ENCODE peak calls at places on chromosomes 2 and 18, in seven cellular contexts. One of them, this sample, is unnamed.

GRCh38 chr18:22838639-22839487 is 94.3 kb upstream of the RBBP8 start:
- DNase-seq in K562: no peak
- DNase-seq in fibroblast of lung: no peak
- DNase-seq in Karpas-422: no peak
- DNase-seq in mesendoderm: peak
- DNase-seq in adipocyte: no peak
- DNase-seq in neural progenitor cell: no peak
- DNase-seq in this sample: no peak

GRCh38 chr2:172334988-172335387 is 92.4 kb upstream of the ITGA6 start:
- DNase-seq in K562: no peak
- DNase-seq in fibroblast of lung: no peak
- DNase-seq in Karpas-422: no peak
- DNase-seq in mesendoderm: peak
- DNase-seq in adipocyte: no peak
- DNase-seq in neural progenitor cell: no peak
- DNase-seq in this sample: no peak

GRCh38 chr18:21183670-21184069 is 58.4 kb upstream of the GREB1L start:
- DNase-seq in K562: no peak
- DNase-seq in fibroblast of lung: no peak
- DNase-seq in Karpas-422: no peak
- DNase-seq in mesendoderm: peak
- DNase-seq in adipocyte: no peak
- DNase-seq in neural progenitor cell: no peak
- DNase-seq in this sample: no peak

GRCh38 chr18:13158428-13158827 is 60.1 kb upstream of the LDLRAD4 start:
- DNase-seq in K562: no peak
- DNase-seq in fibroblast of lung: no peak
- DNase-seq in Karpas-422: no peak
- DNase-seq in mesendoderm: no peak
- DNase-seq in adipocyte: no peak
- DNase-seq in neural progenitor cell: no peak
- DNase-seq in this sample: no peak

GRCh38 chr2:119086327-119086726 is 72.2 kb downstream of the C1QL2 start:
- DNase-seq in K562: no peak
- DNase-seq in fibroblast of lung: no peak
- DNase-seq in Karpas-422: no peak
- DNase-seq in mesendoderm: no peak
- DNase-seq in adipocyte: no peak
- DNase-seq in neural progenitor cell: no peak
- DNase-seq in this sample: no peak

GRCh38 chr2:187853413-187853812 is 299.2 kb upstream of the TFPI start:
- DNase-seq in K562: no peak
- DNase-seq in fibroblast of lung: peak
- DNase-seq in Karpas-422: no peak
- DNase-seq in mesendoderm: no peak
- DNase-seq in adipocyte: peak
- DNase-seq in neural progenitor cell: no peak
- DNase-seq in this sample: no peak

GRCh38 chr2:230694241-230694640 is 18.4 kb upstream of the CAB39 start:
- DNase-seq in K562: no peak
- DNase-seq in fibroblast of lung: no peak
- DNase-seq in Karpas-422: no peak
- DNase-seq in mesendoderm: no peak
- DNase-seq in adipocyte: no peak
- DNase-seq in neural progenitor cell: no peak
- DNase-seq in this sample: no peak

GRCh38 chr2:144449028-144449406 is 70.9 kb downstream of the ZEB2 start:
- DNase-seq in K562: no peak
- DNase-seq in fibroblast of lung: no peak
- DNase-seq in Karpas-422: peak
- DNase-seq in mesendoderm: peak
- DNase-seq in adipocyte: no peak
- DNase-seq in neural progenitor cell: no peak
- DNase-seq in this sample: no peak

GRCh38 chr2:237320801-237321563 is 93.0 kb downstream of the COL6A3 start:
- DNase-seq in K562: no peak
- DNase-seq in fibroblast of lung: no peak
- DNase-seq in Karpas-422: no peak
- DNase-seq in mesendoderm: no peak
- DNase-seq in adipocyte: no peak
- DNase-seq in neural progenitor cell: no peak
- DNase-seq in this sample: no peak

GRCh38 chr2:224723606-224724217 is 7.5 kb upstream of the CCDC195 start:
- DNase-seq in K562: no peak
- DNase-seq in fibroblast of lung: peak
- DNase-seq in Karpas-422: no peak
- DNase-seq in mesendoderm: no peak
- DNase-seq in adipocyte: peak
- DNase-seq in neural progenitor cell: no peak
- DNase-seq in this sample: no peak

GRCh38 chr18:13216732-13217465 is 1.7 kb upstream of the LDLRAD4 start:
- DNase-seq in K562: no peak
- DNase-seq in fibroblast of lung: peak
- DNase-seq in Karpas-422: no peak
- DNase-seq in mesendoderm: peak
- DNase-seq in adipocyte: peak
- DNase-seq in neural progenitor cell: peak
- DNase-seq in this sample: no peak

GRCh38 chr18:53698907-53699306 is 525.6 kb downstream of the MBD2 start:
- DNase-seq in K562: no peak
- DNase-seq in fibroblast of lung: peak
- DNase-seq in Karpas-422: peak
- DNase-seq in mesendoderm: peak
- DNase-seq in adipocyte: peak
- DNase-seq in neural progenitor cell: peak
- DNase-seq in this sample: peak

GRCh38 chr2:20446917-20447436 is at the start of gene RHOB:
- DNase-seq in K562: peak
- DNase-seq in fibroblast of lung: peak
- DNase-seq in Karpas-422: peak
- DNase-seq in mesendoderm: peak
- DNase-seq in adipocyte: peak
- DNase-seq in neural progenitor cell: peak
- DNase-seq in this sample: peak

GRCh38 chr18:48939368-48940097 is 11.2 kb downstream of the SMAD7 start:
- DNase-seq in K562: no peak
- DNase-seq in fibroblast of lung: peak
- DNase-seq in Karpas-422: no peak
- DNase-seq in mesendoderm: no peak
- DNase-seq in adipocyte: peak
- DNase-seq in neural progenitor cell: peak
- DNase-seq in this sample: no peak

GRCh38 chr2:1972428-1972827 is 228.1 kb upstream of the PXDN start:
- DNase-seq in K562: no peak
- DNase-seq in fibroblast of lung: peak
- DNase-seq in Karpas-422: no peak
- DNase-seq in mesendoderm: peak
- DNase-seq in adipocyte: no peak
- DNase-seq in neural progenitor cell: no peak
- DNase-seq in this sample: peak

GRCh38 chr2:73250872-73251846 is 17.1 kb downstream of the CCT7 start:
- DNase-seq in K562: no peak
- DNase-seq in fibroblast of lung: no peak
- DNase-seq in Karpas-422: no peak
- DNase-seq in mesendoderm: no peak
- DNase-seq in adipocyte: no peak
- DNase-seq in neural progenitor cell: no peak
- DNase-seq in this sample: no peak

GRCh38 chr2:199310654-199311275 is 147.0 kb downstream of the SATB2 start:
- DNase-seq in K562: no peak
- DNase-seq in fibroblast of lung: no peak
- DNase-seq in Karpas-422: no peak
- DNase-seq in mesendoderm: no peak
- DNase-seq in adipocyte: no peak
- DNase-seq in neural progenitor cell: no peak
- DNase-seq in this sample: no peak

GRCh38 chr2:30714811-30715709 is 92.2 kb downstream of the CAPN13 start:
- DNase-seq in K562: no peak
- DNase-seq in fibroblast of lung: no peak
- DNase-seq in Karpas-422: no peak
- DNase-seq in mesendoderm: peak
- DNase-seq in adipocyte: no peak
- DNase-seq in neural progenitor cell: peak
- DNase-seq in this sample: no peak

GRCh38 chr2:170660406-170660805 is 54.7 kb upstream of the SP5 start:
- DNase-seq in K562: no peak
- DNase-seq in fibroblast of lung: peak
- DNase-seq in Karpas-422: no peak
- DNase-seq in mesendoderm: no peak
- DNase-seq in adipocyte: peak
- DNase-seq in neural progenitor cell: no peak
- DNase-seq in this sample: no peak

GRCh38 chr2:226772389-226773179 is 27.0 kb downstream of the IRS1 start:
- DNase-seq in K562: peak
- DNase-seq in fibroblast of lung: peak
- DNase-seq in Karpas-422: peak
- DNase-seq in mesendoderm: peak
- DNase-seq in adipocyte: no peak
- DNase-seq in neural progenitor cell: no peak
- DNase-seq in this sample: no peak

GRCh38 chr2:204743368-204743960 is 198.2 kb downstream of the PARD3B start:
- DNase-seq in K562: no peak
- DNase-seq in fibroblast of lung: no peak
- DNase-seq in Karpas-422: no peak
- DNase-seq in mesendoderm: no peak
- DNase-seq in adipocyte: no peak
- DNase-seq in neural progenitor cell: no peak
- DNase-seq in this sample: no peak

GRCh38 chr2:28335666-28336065 is 57.0 kb upstream of the FOSL2 start:
- DNase-seq in K562: no peak
- DNase-seq in fibroblast of lung: no peak
- DNase-seq in Karpas-422: no peak
- DNase-seq in mesendoderm: no peak
- DNase-seq in adipocyte: no peak
- DNase-seq in neural progenitor cell: no peak
- DNase-seq in this sample: no peak

GRCh38 chr2:119523959-119524694 is at the start of gene SCTR:
- DNase-seq in K562: no peak
- DNase-seq in fibroblast of lung: no peak
- DNase-seq in Karpas-422: no peak
- DNase-seq in mesendoderm: peak
- DNase-seq in adipocyte: no peak
- DNase-seq in neural progenitor cell: peak
- DNase-seq in this sample: no peak

GRCh38 chr2:3137651-3138300 is 239.8 kb downstream of the EIPR1 start:
- DNase-seq in K562: no peak
- DNase-seq in fibroblast of lung: no peak
- DNase-seq in Karpas-422: no peak
- DNase-seq in mesendoderm: no peak
- DNase-seq in adipocyte: no peak
- DNase-seq in neural progenitor cell: no peak
- DNase-seq in this sample: no peak

GRCh38 chr2:11406492-11407381 is 59.2 kb downstream of the E2F6 start:
- DNase-seq in K562: peak
- DNase-seq in fibroblast of lung: peak
- DNase-seq in Karpas-422: peak
- DNase-seq in mesendoderm: peak
- DNase-seq in adipocyte: peak
- DNase-seq in neural progenitor cell: no peak
- DNase-seq in this sample: peak

DNA sequence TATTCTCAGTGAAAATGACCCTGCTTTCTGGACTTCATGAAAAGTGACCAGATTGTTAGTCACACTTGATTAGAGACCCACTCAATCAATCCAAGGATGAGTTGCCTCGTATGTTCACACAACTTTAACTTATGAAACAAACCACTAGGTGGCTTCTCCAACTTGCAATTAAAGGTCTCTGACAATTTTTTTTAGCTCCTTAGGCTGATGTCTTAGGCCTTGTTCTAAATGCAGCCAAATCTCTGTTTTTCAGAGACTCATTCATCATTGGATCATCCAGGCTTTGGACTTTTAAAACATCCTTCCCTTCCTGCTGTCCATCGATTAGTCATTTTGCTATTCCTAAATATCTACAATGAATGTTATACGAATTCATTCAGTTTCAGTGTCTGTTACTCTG is 63.3 kb downstream of the MREG start:
- DNase-seq in K562: no peak
- DNase-seq in fibroblast of lung: peak
- DNase-seq in Karpas-422: peak
- DNase-seq in mesendoderm: peak
- DNase-seq in adipocyte: peak
- DNase-seq in neural progenitor cell: peak
- DNase-seq in this sample: no peak
- H3K9ac ChIP-seq in K562: no peak
- H3K9ac ChIP-seq in fibroblast of lung: no peak
- H3K9ac ChIP-seq in Karpas-422: no peak
- H3K9ac ChIP-seq in mesendoderm: no peak
- H3K9ac ChIP-seq in adipocyte: peak
- H3K9ac ChIP-seq in neural progenitor cell: no peak
- H3K9ac ChIP-seq in this sample: no peak

GRCh38 chr2:26475037-26475436 is 2.9 kb downstream of the OTOF start:
- DNase-seq in K562: no peak
- DNase-seq in fibroblast of lung: no peak
- DNase-seq in Karpas-422: no peak
- DNase-seq in mesendoderm: no peak
- DNase-seq in adipocyte: no peak
- DNase-seq in neural progenitor cell: no peak
- DNase-seq in this sample: no peak
- H3K9ac ChIP-seq in K562: no peak
- H3K9ac ChIP-seq in fibroblast of lung: no peak
- H3K9ac ChIP-seq in Karpas-422: no peak
- H3K9ac ChIP-seq in mesendoderm: no peak
- H3K9ac ChIP-seq in adipocyte: no peak
- H3K9ac ChIP-seq in neural progenitor cell: no peak
- H3K9ac ChIP-seq in this sample: no peak

DNA sequence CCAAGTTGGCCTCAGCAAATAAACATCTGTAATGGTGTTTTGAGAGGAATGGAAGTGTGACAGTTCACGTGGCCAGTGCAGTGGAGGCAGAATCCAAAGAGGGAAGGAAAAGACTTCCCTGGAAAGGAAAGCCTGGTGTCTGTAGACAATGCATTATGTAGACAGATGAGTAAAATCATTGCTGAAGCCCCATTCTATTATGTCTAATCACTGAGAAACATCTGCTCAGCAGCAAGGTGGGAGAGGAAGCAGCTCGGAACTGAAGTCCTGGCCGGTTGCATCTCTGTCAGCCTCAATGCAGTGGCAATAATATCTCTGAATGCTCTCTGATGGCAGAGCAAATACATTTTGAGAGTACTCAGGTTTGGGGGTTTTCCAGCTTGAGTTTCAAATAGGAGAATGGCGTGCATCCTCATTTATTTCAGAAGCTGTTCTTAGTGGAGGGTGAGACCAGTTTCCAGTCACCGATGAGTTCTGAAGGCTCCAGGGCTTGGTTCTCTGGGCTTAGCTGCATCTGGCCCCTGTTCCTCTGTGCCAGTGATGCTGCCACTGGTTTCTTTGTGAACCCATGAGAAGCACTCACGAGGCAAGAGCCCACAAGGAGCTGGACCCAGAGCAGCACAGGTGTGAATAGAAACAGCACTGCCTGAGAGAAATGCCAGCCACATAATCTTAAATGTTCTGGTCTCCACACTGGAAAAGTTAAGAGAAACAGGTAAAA is 63.3 kb downstream of the RPIA start:
- DNase-seq in K562: no peak
- DNase-seq in fibroblast of lung: no peak
- DNase-seq in Karpas-422: peak
- DNase-seq in mesendoderm: no peak
- DNase-seq in adipocyte: no peak
- DNase-seq in neural progenitor cell: no peak
- DNase-seq in this sample: no peak
- H3K9ac ChIP-seq in K562: no peak
- H3K9ac ChIP-seq in fibroblast of lung: no peak
- H3K9ac ChIP-seq in Karpas-422: peak
- H3K9ac ChIP-seq in mesendoderm: no peak
- H3K9ac ChIP-seq in adipocyte: no peak
- H3K9ac ChIP-seq in neural progenitor cell: no peak
- H3K9ac ChIP-seq in this sample: no peak

GRCh38 chr2:40433739-40434138 is 18.2 kb downstream of the SLC8A1 start:
- DNase-seq in K562: no peak
- DNase-seq in fibroblast of lung: no peak
- DNase-seq in Karpas-422: no peak
- DNase-seq in mesendoderm: no peak
- DNase-seq in adipocyte: no peak
- DNase-seq in neural progenitor cell: no peak
- DNase-seq in this sample: no peak
- H3K9ac ChIP-seq in K562: no peak
- H3K9ac ChIP-seq in fibroblast of lung: no peak
- H3K9ac ChIP-seq in Karpas-422: no peak
- H3K9ac ChIP-seq in mesendoderm: no peak
- H3K9ac ChIP-seq in adipocyte: no peak
- H3K9ac ChIP-seq in neural progenitor cell: no peak
- H3K9ac ChIP-seq in this sample: no peak